ENCODE peak calls at places on chromosomes 12 and 14, in four cellular contexts. L is colonic mucosa, H is mammary epithelial cell, B is mesenchymal stem cell. I is an unnamed sample.

GRCh38 chr12:51920046-51920445 is 12.7 kb downstream of the ACVRL1 start:
- DNase-seq in L (no peak), H (no peak), B (no peak), I (no peak)

GRCh38 chr14:53964249-53964648 is 7.6 kb upstream of the BMP4 start:
- DNase-seq in L (no peak), H (no peak), B (peak), I (no peak)

GRCh38 chr14:68794130-68794855 is 1.4 kb upstream of the ZFP36L1 start:
- DNase-seq in L (peak), H (peak), B (peak), I (peak)

GRCh38 chr12:123269395-123269892 is 2.2 kb downstream of the CDK2AP1 start:
- DNase-seq in L (peak), H (peak), B (peak), I (peak)

GRCh38 chr14:20772650-20773049 is 4.4 kb downstream of the EDDM3B start:
- DNase-seq in L (no peak), H (no peak), B (no peak), I (no peak)

GRCh38 chr14:102558566-102558965 is 33.9 kb upstream of the RCOR1 start:
- DNase-seq in L (no peak), H (no peak), B (no peak), I (no peak)

GRCh38 chr12:101604132-101604531 is 9.4 kb downstream of the MYBPC1 start:
- DNase-seq in L (no peak), H (peak), B (no peak), I (no peak)

GRCh38 chr12:107133462-107133861 is 40.1 kb upstream of the CRY1 start:
- DNase-seq in L (no peak), H (no peak), B (no peak), I (no peak)

GRCh38 chr12:45242180-45242579 is 26.3 kb downstream of the ANO6 start:
- DNase-seq in L (no peak), H (no peak), B (no peak), I (no peak)

GRCh38 chr12:124013073-124013472 is 40.1 kb downstream of the ZNF664 start:
- DNase-seq in L (no peak), H (no peak), B (no peak), I (no peak)

GRCh38 chr12:3820122-3820521 is 53.1 kb downstream of the PARP11 start:
- DNase-seq in L (no peak), H (peak), B (peak), I (peak)

GRCh38 chr12:45343269-45344051 is 127.6 kb downstream of the ANO6 start:
- DNase-seq in L (no peak), H (peak), B (peak), I (peak)

GRCh38 chr14:75406102-75406501 is 21.7 kb upstream of the JDP2 start:
- DNase-seq in L (no peak), H (no peak), B (no peak), I (no peak)

GRCh38 chr14:90700928-90701776 is 115.1 kb downstream of the TTC7B start:
- DNase-seq in L (no peak), H (no peak), B (no peak), I (no peak)

GRCh38 chr12:32546272-32546671 is 132.8 kb upstream of the DNM1L start:
- DNase-seq in L (no peak), H (no peak), B (no peak), I (no peak)

GRCh38 chr12:32545413-32545970 is 133.6 kb upstream of the DNM1L start:
- DNase-seq in L (no peak), H (no peak), B (no peak), I (no peak)

GRCh38 chr12:32541754-32542374 is 137.2 kb upstream of the DNM1L start:
- DNase-seq in L (no peak), H (peak), B (no peak), I (peak)

GRCh38 chr12:32544893-32545292 is 134.2 kb upstream of the DNM1L start:
- DNase-seq in L (no peak), H (no peak), B (no peak), I (no peak)

GRCh38 chr12:32542550-32543229 is 136.4 kb upstream of the DNM1L start:
- DNase-seq in L (no peak), H (no peak), B (no peak), I (no peak)
- H3K9ac ChIP-seq in L (no peak), H (no peak), B (peak), I (no peak)

DNA sequence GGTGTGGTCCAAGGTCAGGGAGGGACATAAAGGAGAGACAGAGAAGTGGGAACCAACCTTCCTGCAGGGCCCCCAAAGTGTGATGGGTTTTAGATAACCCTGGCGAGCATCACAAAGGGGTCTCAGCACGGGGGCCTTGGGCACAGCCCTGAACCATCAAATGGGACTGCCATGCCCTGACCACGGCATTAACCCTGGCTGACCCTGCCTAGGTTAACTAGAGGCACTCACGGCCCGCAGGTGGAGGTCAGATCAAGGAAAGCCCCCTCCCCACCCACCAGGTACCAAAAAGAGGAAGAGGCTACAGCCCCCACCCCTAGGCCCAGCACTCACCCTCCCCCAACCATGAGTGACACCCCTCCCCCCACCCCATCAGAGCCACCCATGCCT is 42.4 kb downstream of the CCNK start:
- DNase-seq in L (peak), H (no peak), B (no peak), I (no peak)
- H3K9ac ChIP-seq in L (no peak), H (no peak), B (no peak), I (peak)

GRCh38 chr12:116656371-116656770 is 81.5 kb downstream of the SPRING1 start:
- DNase-seq in L (no peak), H (no peak), B (no peak), I (no peak)

GRCh38 chr12:116659771-116660481 is 77.9 kb downstream of the SPRING1 start:
- DNase-seq in L (no peak), H (peak), B (no peak), I (peak)

GRCh38 chr12:116661341-116661740 is 76.5 kb downstream of the SPRING1 start:
- DNase-seq in L (no peak), H (no peak), B (no peak), I (no peak)

GRCh38 chr12:116654216-116654743 is 83.6 kb downstream of the SPRING1 start:
- DNase-seq in L (no peak), H (no peak), B (no peak), I (no peak)

GRCh38 chr12:116657921-116658495 is 79.9 kb downstream of the SPRING1 start:
- DNase-seq in L (no peak), H (no peak), B (no peak), I (no peak)
- H3K9ac ChIP-seq in L (no peak), H (no peak), B (peak), I (peak)

GRCh38 chr12:54217774-54218221 is 29.0 kb upstream of the SMUG1 start:
- DNase-seq in L (peak), H (no peak), B (no peak), I (peak)
- H3K9ac ChIP-seq in L (peak), H (no peak), B (peak), I (peak)

GRCh38 chr12:70660620-70661219 is 23.5 kb upstream of the PTPRB start:
- DNase-seq in L (no peak), H (peak), B (peak), I (peak)
- H3K9ac ChIP-seq in L (no peak), H (no peak), B (peak), I (peak)

GRCh38 chr12:109758406-109759075 is 44.9 kb downstream of the FAM222A start:
- DNase-seq in L (no peak), H (no peak), B (no peak), I (no peak)
- H3K9ac ChIP-seq in L (no peak), H (no peak), B (no peak), I (no peak)

DNA sequence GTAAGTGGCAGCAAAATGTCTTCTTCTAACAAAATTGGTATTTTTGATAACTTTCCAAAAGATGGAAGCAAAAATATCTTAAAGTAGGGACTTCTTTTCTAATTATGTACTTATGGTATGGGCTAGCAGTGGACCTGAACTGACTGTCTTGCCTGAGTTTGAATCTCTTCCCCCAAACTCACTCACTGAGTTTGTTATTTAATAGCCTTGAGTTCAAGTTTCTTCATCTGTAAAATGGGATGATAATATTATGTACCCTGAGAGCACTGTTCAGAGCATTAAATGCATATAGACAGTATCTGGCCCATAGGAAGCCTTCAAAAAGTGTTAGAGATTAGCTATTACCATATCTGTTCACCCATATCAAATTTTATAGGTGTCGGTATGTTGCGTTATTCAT is 210.4 kb upstream of the NUDT4 start:
- DNase-seq in L (no peak), H (no peak), B (no peak), I (no peak)
- H3K9ac ChIP-seq in L (peak), H (no peak), B (no peak), I (no peak)

DNA sequence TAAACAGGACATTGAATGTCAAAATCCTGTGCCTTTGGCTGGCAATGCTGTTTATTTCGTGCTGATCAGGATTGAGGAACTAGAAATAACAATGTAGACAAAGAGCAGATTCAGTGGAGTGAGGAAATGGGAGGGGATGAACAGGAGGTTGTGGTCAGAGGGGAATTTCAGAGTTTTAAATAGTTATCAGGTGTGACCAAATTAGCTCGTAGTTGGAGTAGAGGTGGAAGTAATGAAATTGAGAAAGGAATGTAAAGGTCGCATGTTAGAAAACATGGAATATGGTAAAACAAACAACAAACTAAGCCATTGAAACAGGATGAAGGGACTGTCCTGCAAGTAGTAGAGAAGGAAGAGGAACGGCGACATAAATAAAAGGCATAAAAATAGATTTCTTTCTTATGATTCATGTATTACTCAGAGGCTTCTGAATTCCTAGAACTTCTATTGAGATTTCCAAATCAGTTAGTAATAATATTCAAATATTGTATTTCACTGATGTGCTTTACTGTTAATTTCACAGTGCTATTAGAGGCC is 9.5 kb upstream of the SAV1 start:
- DNase-seq in L (no peak), H (peak), B (peak), I (peak)
- H3K9ac ChIP-seq in L (no peak), H (peak), B (peak), I (peak)

I was measured in GM23248.